ENCODE peak calls at places on chromosomes 13 and 19, in six cellular contexts. X is A549, Q is GF-D8, F is C1 segment of cervical spinal cord, B is AG09319, H is endodermal cell. K is an unnamed sample.

GRCh38 chr19:22901431-22902130 is 69.5 kb downstream of the ZNF723 start:
- DNase-seq in X (no peak), Q (no peak), B (no peak), F (no peak), H (no peak), K (no peak)

GRCh38 chr13:41019027-41019487 is at the start of gene ELF1:
- DNase-seq in F (no peak), H (no peak), X (peak), B (no peak), Q (peak), K (peak)

GRCh38 chr19:50829801-50830200 is 3.6 kb downstream of the KLK15 start:
- DNase-seq in B (no peak), H (no peak), X (no peak), F (no peak), Q (no peak), K (no peak)

GRCh38 chr13:21546372-21546771 is 57.6 kb downstream of the MICU2 start:
- DNase-seq in X (no peak), H (no peak), B (no peak), F (no peak), Q (peak), K (no peak)

GRCh38 chr13:30510811-30511371 is 45.2 kb upstream of the HMGB1 start:
- DNase-seq in F (no peak), H (no peak), X (no peak), B (no peak), Q (no peak), K (no peak)

GRCh38 chr19:46866407-46867132 is 5.8 kb downstream of the ARHGAP35 start:
- DNase-seq in F (no peak), B (no peak), Q (no peak), H (no peak), X (peak), K (peak)

GRCh38 chr19:55446060-55446459 is 3.0 kb upstream of the SHISA7 start:
- DNase-seq in Q (no peak), H (no peak), X (no peak), F (no peak), B (no peak), K (no peak)

GRCh38 chr19:53254451-53255341 is at the start of gene ZNF677:
- DNase-seq in H (peak), Q (peak), X (no peak), F (peak), B (peak), K (peak)

GRCh38 chr13:26458196-26458734 is 99.2 kb upstream of the WASF3 start:
- DNase-seq in Q (no peak), X (no peak), H (no peak), F (no peak), B (no peak), K (no peak)

GRCh38 chr13:70098669-70099068 is 9.0 kb upstream of the ATXN8OS start:
- DNase-seq in F (no peak), B (no peak), H (no peak), Q (no peak), X (no peak), K (no peak)

GRCh38 chr13:107824636-107825035 is 390.7 kb downstream of the LIG4 start:
- DNase-seq in Q (no peak), X (no peak), F (no peak), H (no peak), B (no peak), K (no peak)

GRCh38 chr19:55591555-55591954 is 7.8 kb downstream of the FIZ1 start:
- DNase-seq in F (no peak), Q (no peak), X (no peak), H (peak), B (no peak), K (no peak)

GRCh38 chr13:44819245-44819644 is 170.0 kb downstream of the NUFIP1 start:
- DNase-seq in X (peak), Q (no peak), B (no peak), F (no peak), H (peak), K (peak)

GRCh38 chr13:37263881-37264280 is 158.4 kb upstream of the CSNK1A1L start:
- DNase-seq in H (peak), X (no peak), B (no peak), Q (no peak), F (no peak), K (no peak)